ENCODE peak calls at places on chromosomes 1 and 21, in four cellular contexts. One of them, this sample, is unnamed.
A peak's percentile ranks its signal among the peaks of the same experiment; 100 is the strongest.

GRCh38 chr1:186275818-186276217 is 99.2 kb downstream of the TPR start:
- DNase-seq in GM12878: no peak
- DNase-seq in H1: no peak
- DNase-seq in HepG2: no peak
- DNase-seq in this sample: no peak

GRCh38 chr1:1171551-1172340 is 1.9 kb upstream of the TTLL10 start:
- DNase-seq in GM12878: no peak
- DNase-seq in H1: peak; percentile 50
- DNase-seq in HepG2: no peak
- DNase-seq in this sample: peak; percentile 41

GRCh38 chr1:23639460-23639859 is 52.1 kb upstream of the RPL11 start:
- DNase-seq in GM12878: no peak
- DNase-seq in H1: no peak
- DNase-seq in HepG2: no peak
- DNase-seq in this sample: no peak

GRCh38 chr1:152029144-152029936 is 7.5 kb downstream of the S100A11 start:
- DNase-seq in GM12878: no peak
- DNase-seq in H1: no peak
- DNase-seq in HepG2: no peak
- DNase-seq in this sample: no peak

GRCh38 chr1:12405325-12406217 is 175.7 kb downstream of the VPS13D start:
- DNase-seq in GM12878: no peak
- DNase-seq in H1: no peak
- DNase-seq in HepG2: peak; percentile 82
- DNase-seq in this sample: no peak

GRCh38 chr1:226649244-226649643 is 89.8 kb downstream of the ITPKB start:
- DNase-seq in GM12878: no peak
- DNase-seq in H1: no peak
- DNase-seq in HepG2: no peak
- DNase-seq in this sample: no peak

GRCh38 chr21:35239811-35240219 is 190.7 kb upstream of the RUNX1 start:
- DNase-seq in GM12878: no peak
- DNase-seq in H1: no peak
- DNase-seq in HepG2: no peak
- DNase-seq in this sample: peak; percentile 25

GRCh38 chr1:226548281-226549093 is at the start of gene STUM:
- DNase-seq in GM12878: no peak
- DNase-seq in H1: peak; percentile 74
- DNase-seq in HepG2: no peak
- DNase-seq in this sample: peak; percentile 85

GRCh38 chr1:170240409-170240808 is 94.7 kb downstream of the NTMT2 start:
- DNase-seq in GM12878: peak; percentile 32
- DNase-seq in H1: no peak
- DNase-seq in HepG2: no peak
- DNase-seq in this sample: no peak

DNA sequence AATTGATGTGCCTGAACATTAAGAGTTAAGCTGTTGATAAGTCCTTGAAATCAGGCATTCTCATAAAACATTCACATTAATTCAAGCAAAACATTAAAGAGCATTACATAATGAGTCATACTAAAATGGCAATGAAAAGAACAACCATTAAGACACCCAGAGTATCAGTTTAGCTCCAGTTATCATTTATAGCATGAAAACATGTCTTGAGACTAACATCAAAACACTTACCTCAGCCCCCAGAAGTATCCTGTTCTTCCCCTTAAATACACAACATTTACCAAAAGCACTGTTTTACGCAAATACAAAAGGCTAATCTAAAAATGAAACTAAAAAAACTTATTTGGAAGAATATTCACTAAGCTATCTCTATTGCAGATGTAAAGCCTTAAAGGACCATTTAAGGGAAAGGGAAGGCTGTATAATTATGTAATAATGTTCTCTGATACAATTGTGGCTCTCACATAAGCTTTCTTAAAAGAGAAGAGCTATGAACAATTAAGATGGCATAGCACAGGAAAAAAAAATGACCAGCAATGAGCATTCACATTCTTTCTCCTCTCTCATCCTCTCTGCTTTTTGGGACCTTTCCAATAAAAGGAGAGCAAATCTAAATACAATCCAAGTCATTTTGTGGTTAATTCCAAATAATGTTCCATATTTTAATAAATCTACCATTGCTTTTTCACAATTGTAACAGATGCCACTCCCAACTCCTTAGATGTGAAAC is 23.7 kb downstream of the SMYD3 start:
- DNase-seq in GM12878: no peak
- DNase-seq in H1: no peak
- DNase-seq in HepG2: no peak
- DNase-seq in this sample: no peak
- TF ChIP-seq TCF12 in GM12878: no peak
- TF ChIP-seq TCF12 in H1: no peak
- TF ChIP-seq TCF12 in HepG2: no peak
- TF ChIP-seq TCF12 in this sample: no peak

GRCh38 chr1:159752135-159752580 is 28.6 kb upstream of the DUSP23 start:
- DNase-seq in GM12878: no peak
- DNase-seq in H1: no peak
- DNase-seq in HepG2: peak; percentile 21
- DNase-seq in this sample: no peak
- TF ChIP-seq TCF12 in GM12878: no peak
- TF ChIP-seq TCF12 in H1: no peak
- TF ChIP-seq TCF12 in HepG2: no peak
- TF ChIP-seq TCF12 in this sample: no peak

DNA sequence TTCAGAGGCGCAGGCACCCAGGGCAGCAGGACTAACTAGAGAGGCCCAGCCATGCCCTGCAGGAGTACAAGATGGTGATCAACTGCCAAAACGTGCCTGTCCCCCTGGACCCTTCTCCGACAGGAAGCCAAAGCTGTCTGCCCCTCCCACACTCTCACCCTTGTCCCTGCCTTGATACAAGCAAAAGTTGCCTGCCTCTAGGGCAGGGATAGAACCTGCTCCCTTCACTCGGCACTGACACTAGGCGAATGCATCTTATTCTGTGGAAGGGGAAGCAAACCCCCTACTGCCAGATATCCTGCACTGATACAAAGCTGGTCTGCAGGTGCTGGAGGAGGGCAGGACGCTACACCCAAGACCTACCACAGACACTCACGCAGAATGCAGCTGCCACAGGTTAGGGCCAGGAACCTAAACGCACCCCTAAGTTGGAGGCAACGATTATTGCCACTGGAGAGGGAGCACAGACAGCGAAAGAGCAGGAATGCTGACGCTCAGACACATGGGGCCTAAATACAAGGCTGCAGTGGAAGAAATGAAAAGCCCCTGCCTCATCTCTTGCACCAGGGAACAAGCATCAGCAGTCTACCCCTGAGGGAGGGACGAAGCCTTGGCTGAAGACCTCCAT is 3.7 kb downstream of the TARBP1 start:
- DNase-seq in GM12878: no peak
- DNase-seq in H1: peak; percentile 54
- DNase-seq in HepG2: no peak
- DNase-seq in this sample: no peak
- TF ChIP-seq TCF12 in GM12878: no peak
- TF ChIP-seq TCF12 in H1: no peak
- TF ChIP-seq TCF12 in HepG2: no peak
- TF ChIP-seq TCF12 in this sample: no peak

DNA sequence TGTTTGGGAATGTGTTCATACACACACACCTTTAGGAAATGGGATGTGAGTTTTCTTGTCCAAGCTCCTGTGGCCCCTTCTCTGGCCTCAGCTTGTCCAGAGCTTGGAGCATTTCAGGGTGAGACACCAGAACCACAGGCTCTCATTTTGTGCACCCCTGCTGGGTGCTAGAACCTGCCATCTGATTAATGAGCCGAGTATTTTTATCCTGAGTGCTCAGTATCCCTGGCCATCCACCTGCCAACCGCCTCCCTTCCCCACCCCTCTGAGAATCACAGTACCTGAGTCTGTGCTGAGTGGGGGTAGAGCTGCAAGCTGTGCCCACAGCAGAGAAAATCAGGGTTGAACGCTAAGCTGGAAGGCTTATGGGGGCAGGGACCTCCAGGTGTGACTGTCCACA is 1.4 kb downstream of the CASQ1 start:
- DNase-seq in GM12878: no peak
- DNase-seq in H1: no peak
- DNase-seq in HepG2: no peak
- DNase-seq in this sample: no peak
- TF ChIP-seq TCF12 in GM12878: no peak
- TF ChIP-seq TCF12 in H1: no peak
- TF ChIP-seq TCF12 in HepG2: no peak
- TF ChIP-seq TCF12 in this sample: no peak

GRCh38 chr1:43492816-43493215 is 37.9 kb upstream of the PTPRF start:
- DNase-seq in GM12878: no peak
- DNase-seq in H1: no peak
- DNase-seq in HepG2: no peak
- DNase-seq in this sample: no peak
- TF ChIP-seq TCF12 in GM12878: no peak
- TF ChIP-seq TCF12 in H1: no peak
- TF ChIP-seq TCF12 in HepG2: no peak
- TF ChIP-seq TCF12 in this sample: no peak

GRCh38 chr1:228865613-228866320 is 130.5 kb downstream of the RHOU start:
- DNase-seq in GM12878: no peak
- DNase-seq in H1: no peak
- DNase-seq in HepG2: no peak
- DNase-seq in this sample: peak; percentile 67
- TF ChIP-seq TCF12 in GM12878: no peak
- TF ChIP-seq TCF12 in H1: no peak
- TF ChIP-seq TCF12 in HepG2: no peak
- TF ChIP-seq TCF12 in this sample: no peak

DNA sequence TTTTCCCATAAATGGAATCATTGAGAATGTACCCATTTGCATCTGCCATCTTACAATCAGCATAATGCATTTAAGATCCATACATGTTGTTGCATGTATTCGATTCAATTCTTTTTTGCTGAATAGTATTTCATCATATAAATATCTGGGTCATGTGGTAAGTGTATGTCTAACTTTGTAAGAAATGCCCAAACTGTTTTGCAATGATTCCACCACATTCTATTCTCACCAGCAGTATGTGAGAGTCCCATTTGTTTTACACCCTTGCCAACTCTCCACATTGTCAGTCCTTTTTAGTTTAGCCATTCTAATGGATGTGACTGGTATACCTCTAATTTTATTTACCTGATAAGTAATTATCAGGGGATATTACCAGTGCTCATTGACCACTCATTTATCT is 115.8 kb upstream of the PBX1 start:
- DNase-seq in GM12878: no peak
- DNase-seq in H1: no peak
- DNase-seq in HepG2: no peak
- DNase-seq in this sample: no peak
- TF ChIP-seq TCF12 in GM12878: no peak
- TF ChIP-seq TCF12 in H1: no peak
- TF ChIP-seq TCF12 in HepG2: no peak
- TF ChIP-seq TCF12 in this sample: no peak

GRCh38 chr1:220119043-220119512 is 25.1 kb downstream of the IARS2 start:
- DNase-seq in GM12878: no peak
- DNase-seq in H1: no peak
- DNase-seq in HepG2: no peak
- DNase-seq in this sample: no peak
- TF ChIP-seq TCF12 in GM12878: no peak
- TF ChIP-seq TCF12 in H1: no peak
- TF ChIP-seq TCF12 in HepG2: no peak
- TF ChIP-seq TCF12 in this sample: no peak